ENCODE peak calls at places on chromosomes 11 and 22, in seven cellular contexts. One of them, this sample, is unnamed.

GRCh38 chr11:118152552-118153471 is at the start of gene SCN4B:
- DNase-seq in memory B cell: no peak
- DNase-seq in AG04450: peak
- DNase-seq in Caco-2: peak
- DNase-seq in A549: peak
- DNase-seq in activated CD4-positive, alpha-beta T cell treated with anti-CD3 and anti-CD28 coated beads, Interleukin-2, amount 10 ng/mL, durations not matched to agents 7 days and 5 days: peak
- DNase-seq in NCI-H774: peak
- DNase-seq in this sample: no peak

GRCh38 chr11:31492320-31492913 is 17.0 kb downstream of the IMMP1L start:
- DNase-seq in memory B cell: no peak
- DNase-seq in AG04450: no peak
- DNase-seq in Caco-2: no peak
- DNase-seq in A549: no peak
- DNase-seq in activated CD4-positive, alpha-beta T cell treated with anti-CD3 and anti-CD28 coated beads, Interleukin-2, amount 10 ng/mL, durations not matched to agents 7 days and 5 days: no peak
- DNase-seq in NCI-H774: no peak
- DNase-seq in this sample: no peak

GRCh38 chr11:8247312-8247711 is 16.4 kb downstream of the LMO1 start:
- DNase-seq in memory B cell: no peak
- DNase-seq in AG04450: no peak
- DNase-seq in Caco-2: peak
- DNase-seq in A549: no peak
- DNase-seq in activated CD4-positive, alpha-beta T cell treated with anti-CD3 and anti-CD28 coated beads, Interleukin-2, amount 10 ng/mL, durations not matched to agents 7 days and 5 days: peak
- DNase-seq in NCI-H774: no peak
- DNase-seq in this sample: no peak

GRCh38 chr11:46307785-46308341 is 30.4 kb downstream of the CREB3L1 start:
- DNase-seq in memory B cell: no peak
- DNase-seq in AG04450: no peak
- DNase-seq in Caco-2: no peak
- DNase-seq in A549: no peak
- DNase-seq in activated CD4-positive, alpha-beta T cell treated with anti-CD3 and anti-CD28 coated beads, Interleukin-2, amount 10 ng/mL, durations not matched to agents 7 days and 5 days: no peak
- DNase-seq in NCI-H774: no peak
- DNase-seq in this sample: no peak

GRCh38 chr11:15688351-15688792 is 573.6 kb downstream of the INSC start:
- DNase-seq in memory B cell: no peak
- DNase-seq in AG04450: no peak
- DNase-seq in Caco-2: no peak
- DNase-seq in A549: no peak
- DNase-seq in activated CD4-positive, alpha-beta T cell treated with anti-CD3 and anti-CD28 coated beads, Interleukin-2, amount 10 ng/mL, durations not matched to agents 7 days and 5 days: no peak
- DNase-seq in NCI-H774: no peak
- DNase-seq in this sample: no peak

GRCh38 chr11:96356837-96357236 is 13.8 kb upstream of the MAML2 start:
- DNase-seq in memory B cell: no peak
- DNase-seq in AG04450: no peak
- DNase-seq in Caco-2: no peak
- DNase-seq in A549: no peak
- DNase-seq in activated CD4-positive, alpha-beta T cell treated with anti-CD3 and anti-CD28 coated beads, Interleukin-2, amount 10 ng/mL, durations not matched to agents 7 days and 5 days: no peak
- DNase-seq in NCI-H774: no peak
- DNase-seq in this sample: no peak

GRCh38 chr22:44735518-44736428 is 16.6 kb upstream of the ARHGAP8 start:
- DNase-seq in memory B cell: peak
- DNase-seq in AG04450: no peak
- DNase-seq in Caco-2: peak
- DNase-seq in A549: peak
- DNase-seq in activated CD4-positive, alpha-beta T cell treated with anti-CD3 and anti-CD28 coated beads, Interleukin-2, amount 10 ng/mL, durations not matched to agents 7 days and 5 days: peak
- DNase-seq in NCI-H774: no peak
- DNase-seq in this sample: no peak

GRCh38 chr22:50173221-50173982 is 2.9 kb downstream of the PANX2 start:
- DNase-seq in memory B cell: no peak
- DNase-seq in AG04450: no peak
- DNase-seq in Caco-2: no peak
- DNase-seq in A549: no peak
- DNase-seq in activated CD4-positive, alpha-beta T cell treated with anti-CD3 and anti-CD28 coated beads, Interleukin-2, amount 10 ng/mL, durations not matched to agents 7 days and 5 days: no peak
- DNase-seq in NCI-H774: no peak
- DNase-seq in this sample: no peak

GRCh38 chr22:35258144-35258988 is 1.1 kb downstream of the HMGXB4 start:
- DNase-seq in memory B cell: no peak
- DNase-seq in AG04450: no peak
- DNase-seq in Caco-2: no peak
- DNase-seq in A549: peak
- DNase-seq in activated CD4-positive, alpha-beta T cell treated with anti-CD3 and anti-CD28 coated beads, Interleukin-2, amount 10 ng/mL, durations not matched to agents 7 days and 5 days: peak
- DNase-seq in NCI-H774: no peak
- DNase-seq in this sample: no peak

GRCh38 chr22:21947040-21948014 is 5.3 kb downstream of the PPM1F start:
- DNase-seq in memory B cell: no peak
- DNase-seq in AG04450: peak
- DNase-seq in Caco-2: peak
- DNase-seq in A549: peak
- DNase-seq in activated CD4-positive, alpha-beta T cell treated with anti-CD3 and anti-CD28 coated beads, Interleukin-2, amount 10 ng/mL, durations not matched to agents 7 days and 5 days: no peak
- DNase-seq in NCI-H774: no peak
- DNase-seq in this sample: no peak

GRCh38 chr11:34065505-34066203 is 14.1 kb downstream of the CAPRIN1 start:
- DNase-seq in memory B cell: no peak
- DNase-seq in AG04450: no peak
- DNase-seq in Caco-2: peak
- DNase-seq in A549: no peak
- DNase-seq in activated CD4-positive, alpha-beta T cell treated with anti-CD3 and anti-CD28 coated beads, Interleukin-2, amount 10 ng/mL, durations not matched to agents 7 days and 5 days: no peak
- DNase-seq in NCI-H774: no peak
- DNase-seq in this sample: no peak

GRCh38 chr11:75524576-75525432 is 937 bp downstream of the GDPD5 start:
- DNase-seq in memory B cell: no peak
- DNase-seq in AG04450: no peak
- DNase-seq in Caco-2: peak
- DNase-seq in A549: no peak
- DNase-seq in activated CD4-positive, alpha-beta T cell treated with anti-CD3 and anti-CD28 coated beads, Interleukin-2, amount 10 ng/mL, durations not matched to agents 7 days and 5 days: peak
- DNase-seq in NCI-H774: no peak
- DNase-seq in this sample: no peak

GRCh38 chr22:19291218-19291579 is 320 bp downstream of the CLTCL1 start:
- DNase-seq in memory B cell: no peak
- DNase-seq in AG04450: no peak
- DNase-seq in Caco-2: peak
- DNase-seq in A549: no peak
- DNase-seq in activated CD4-positive, alpha-beta T cell treated with anti-CD3 and anti-CD28 coated beads, Interleukin-2, amount 10 ng/mL, durations not matched to agents 7 days and 5 days: peak
- DNase-seq in NCI-H774: no peak
- DNase-seq in this sample: no peak

GRCh38 chr11:68890490-68891231 is 13.0 kb downstream of the MRPL21 start:
- DNase-seq in memory B cell: no peak
- DNase-seq in AG04450: no peak
- DNase-seq in Caco-2: no peak
- DNase-seq in A549: no peak
- DNase-seq in activated CD4-positive, alpha-beta T cell treated with anti-CD3 and anti-CD28 coated beads, Interleukin-2, amount 10 ng/mL, durations not matched to agents 7 days and 5 days: no peak
- DNase-seq in NCI-H774: no peak
- DNase-seq in this sample: no peak

GRCh38 chr22:28012811-28013460 is 93.9 kb upstream of the PITPNB start:
- DNase-seq in memory B cell: no peak
- DNase-seq in AG04450: no peak
- DNase-seq in Caco-2: no peak
- DNase-seq in A549: no peak
- DNase-seq in activated CD4-positive, alpha-beta T cell treated with anti-CD3 and anti-CD28 coated beads, Interleukin-2, amount 10 ng/mL, durations not matched to agents 7 days and 5 days: no peak
- DNase-seq in NCI-H774: no peak
- DNase-seq in this sample: no peak

GRCh38 chr11:113730887-113731726 is 25.0 kb upstream of the TMPRSS5 start:
- DNase-seq in memory B cell: no peak
- DNase-seq in AG04450: peak
- DNase-seq in Caco-2: peak
- DNase-seq in A549: peak
- DNase-seq in activated CD4-positive, alpha-beta T cell treated with anti-CD3 and anti-CD28 coated beads, Interleukin-2, amount 10 ng/mL, durations not matched to agents 7 days and 5 days: no peak
- DNase-seq in NCI-H774: peak
- DNase-seq in this sample: no peak

GRCh38 chr22:29190915-29191314 is 14.8 kb upstream of the EMID1 start:
- DNase-seq in memory B cell: no peak
- DNase-seq in AG04450: no peak
- DNase-seq in Caco-2: no peak
- DNase-seq in A549: no peak
- DNase-seq in activated CD4-positive, alpha-beta T cell treated with anti-CD3 and anti-CD28 coated beads, Interleukin-2, amount 10 ng/mL, durations not matched to agents 7 days and 5 days: no peak
- DNase-seq in NCI-H774: no peak
- DNase-seq in this sample: no peak

GRCh38 chr22:49660794-49661781 is 166.6 kb downstream of the BRD1 start:
- DNase-seq in memory B cell: no peak
- DNase-seq in AG04450: no peak
- DNase-seq in Caco-2: no peak
- DNase-seq in A549: no peak
- DNase-seq in activated CD4-positive, alpha-beta T cell treated with anti-CD3 and anti-CD28 coated beads, Interleukin-2, amount 10 ng/mL, durations not matched to agents 7 days and 5 days: no peak
- DNase-seq in NCI-H774: no peak
- DNase-seq in this sample: no peak

GRCh38 chr22:30667092-30667485 is 586 bp downstream of the DUSP18 start:
- DNase-seq in memory B cell: no peak
- DNase-seq in AG04450: no peak
- DNase-seq in Caco-2: no peak
- DNase-seq in A549: no peak
- DNase-seq in activated CD4-positive, alpha-beta T cell treated with anti-CD3 and anti-CD28 coated beads, Interleukin-2, amount 10 ng/mL, durations not matched to agents 7 days and 5 days: no peak
- DNase-seq in NCI-H774: no peak
- DNase-seq in this sample: no peak

This sample was measured in GOT3.